ENCODE peak calls at places on chromosomes 16 and 17, in ten cellular contexts. B is fibroblast of villous mesenchyme, N is HFFc6, V is cardiac fibroblast, X is mucosa of gallbladder, Q is OCI-LY7, T is AG04450, R is A549, G is suprapubic skin, L is T-helper 1 cell. A is an unnamed sample.

GRCh38 chr17:19398301-19399181 is 11.6 kb upstream of the MFAP4 start:
- DNase-seq in B (peak), N (no peak), V (peak), X (no peak), Q (no peak), T (no peak), R (peak), G (peak), L (no peak), A (no peak)

GRCh38 chr17:55607736-55608341 is 96.6 kb upstream of the SMIM36 start:
- DNase-seq in B (peak), N (peak), V (peak), X (peak), Q (no peak), T (peak), R (peak), G (peak), L (no peak), A (no peak)

GRCh38 chr17:38498353-38498752 is 70.1 kb downstream of the ARHGAP23 start:
- DNase-seq in B (no peak), N (no peak), V (no peak), X (no peak), Q (no peak), T (no peak), R (no peak), G (no peak), L (no peak), A (no peak)

GRCh38 chr17:17445925-17446665 is 30.7 kb upstream of the MED9 start:
- DNase-seq in B (peak), N (peak), V (peak), X (peak), Q (no peak), T (peak), R (peak), G (peak), L (no peak), A (no peak)

GRCh38 chr16:19639986-19640421 is 78.0 kb downstream of the KNOP1 start:
- DNase-seq in B (no peak), N (no peak), V (peak), X (no peak), Q (no peak), T (no peak), R (no peak), G (no peak), L (peak), A (no peak)

GRCh38 chr16:17379121-17379571 is 91.6 kb downstream of the XYLT1 start:
- DNase-seq in B (peak), N (peak), V (peak), X (no peak), Q (no peak), T (no peak), R (no peak), G (no peak), L (no peak), A (no peak)

GRCh38 chr16:265711-266110 is 10.0 kb downstream of the RGS11 start:
- DNase-seq in B (no peak), N (no peak), V (no peak), X (no peak), Q (no peak), T (no peak), R (no peak), G (no peak), L (no peak), A (peak)

GRCh38 chr16:72532896-72533295 is 360.9 kb upstream of the PMFBP1 start:
- DNase-seq in B (no peak), N (no peak), V (peak), X (no peak), Q (no peak), T (no peak), R (no peak), G (no peak), L (no peak), A (no peak)

GRCh38 chr17:42284566-42284965 is 3.7 kb upstream of the STAT5A start:
- DNase-seq in B (no peak), N (no peak), V (no peak), X (no peak), Q (no peak), T (no peak), R (no peak), G (peak), L (no peak), A (peak)

GRCh38 chr16:48123104-48123788 is 32.5 kb downstream of the ABCC12 start:
- DNase-seq in B (peak), N (peak), V (peak), X (no peak), Q (no peak), T (peak), R (peak), G (no peak), L (no peak), A (peak)

GRCh38 chr17:29283496-29283895 is 10.5 kb downstream of the NUFIP2 start:
- DNase-seq in B (no peak), N (no peak), V (no peak), X (no peak), Q (peak), T (no peak), R (no peak), G (no peak), L (no peak), A (no peak)

GRCh38 chr17:77842906-77843249 is 115.6 kb upstream of the TNRC6C start:
- DNase-seq in B (no peak), N (no peak), V (no peak), X (no peak), Q (no peak), T (no peak), R (no peak), G (no peak), L (no peak), A (peak)

GRCh38 chr16:17803625-17804410 is 333.1 kb upstream of the XYLT1 start:
- DNase-seq in B (peak), N (peak), V (peak), X (no peak), Q (no peak), T (peak), R (peak), G (no peak), L (no peak), A (no peak)

GRCh38 chr16:48504216-48504615 is 105.8 kb downstream of the N4BP1 start:
- DNase-seq in B (no peak), N (no peak), V (no peak), X (no peak), Q (no peak), T (no peak), R (no peak), G (peak), L (no peak), A (no peak)

GRCh38 chr17:50151937-50152547 is 1.6 kb upstream of the PPP1R9B start:
- DNase-seq in B (peak), N (peak), V (peak), X (peak), Q (peak), T (no peak), R (peak), G (no peak), L (no peak), A (peak)

GRCh38 chr16:88905563-88905962 is 39.1 kb upstream of the PABPN1L start:
- DNase-seq in B (no peak), N (no peak), V (no peak), X (no peak), Q (peak), T (no peak), R (peak), G (no peak), L (no peak), A (no peak)

GRCh38 chr17:82602986-82603385 is 45.3 kb downstream of the WDR45B start:
- DNase-seq in B (no peak), N (no peak), V (no peak), X (no peak), Q (no peak), T (no peak), R (no peak), G (no peak), L (no peak), A (no peak)

GRCh38 chr16:7689234-7689633 is 356.6 kb downstream of the RBFOX1 start:
- DNase-seq in B (no peak), N (no peak), V (no peak), X (no peak), Q (no peak), T (no peak), R (no peak), G (no peak), L (no peak), A (no peak)

GRCh38 chr16:12750554-12750918 is 53.2 kb downstream of the CPPED1 start:
- DNase-seq in B (no peak), N (no peak), V (no peak), X (no peak), Q (no peak), T (no peak), R (no peak), G (no peak), L (no peak), A (no peak)

GRCh38 chr16:68800257-68800875 is 43.0 kb upstream of the TANGO6 start:
- DNase-seq in B (peak), N (peak), V (peak), X (peak), Q (peak), T (peak), R (peak), G (no peak), L (peak), A (no peak)

GRCh38 chr16:83990492-83990891 is 22.4 kb downstream of the NECAB2 start:
- DNase-seq in B (no peak), N (no peak), V (no peak), X (no peak), Q (no peak), T (no peak), R (no peak), G (no peak), L (no peak), A (no peak)

GRCh38 chr17:62965149-62965648 is 836 bp upstream of the TANC2 start:
- DNase-seq in B (no peak), N (no peak), V (no peak), X (no peak), Q (no peak), T (no peak), R (no peak), G (no peak), L (no peak), A (no peak)

GRCh38 chr17:68054296-68054900 is 18.9 kb downstream of the KPNA2 start:
- DNase-seq in B (peak), N (peak), V (peak), X (no peak), Q (no peak), T (peak), R (no peak), G (no peak), L (no peak), A (no peak)

GRCh38 chr17:46742539-46743270 is 75.8 kb downstream of the WNT3 start:
- DNase-seq in B (peak), N (peak), V (peak), X (peak), Q (peak), T (peak), R (peak), G (no peak), L (no peak), A (peak)

A was measured in RWPE2.